ENCODE peak calls at places on chromosomes 2 and 18, in seven cellular contexts. One of them, this sample, is unnamed.

GRCh38 chr2:21024722-21025389 is 19.0 kb downstream of the APOB start:
- DNase-seq in HCT116: no peak
- DNase-seq in SK-N-SH: no peak
- DNase-seq in GM12878: no peak
- DNase-seq in HepG2: no peak
- DNase-seq in H1: no peak
- DNase-seq in K562: no peak
- DNase-seq in this sample: no peak

GRCh38 chr2:14804912-14805311 is 172.4 kb downstream of the LRATD1 start:
- DNase-seq in SK-N-SH: no peak
- DNase-seq in HCT116: no peak
- DNase-seq in GM12878: no peak
- DNase-seq in K562: no peak
- DNase-seq in HepG2: no peak
- DNase-seq in H1: no peak
- DNase-seq in this sample: no peak

GRCh38 chr2:17583646-17584045 is 43.1 kb downstream of the VSNL1 start:
- DNase-seq in SK-N-SH: no peak
- DNase-seq in GM12878: no peak
- DNase-seq in H1: no peak
- DNase-seq in HepG2: no peak
- DNase-seq in K562: no peak
- DNase-seq in HCT116: no peak
- DNase-seq in this sample: no peak

GRCh38 chr2:187055463-187055862 is 206.5 kb upstream of the ZSWIM2 start:
- DNase-seq in HepG2: peak; percentile 15
- DNase-seq in HCT116: no peak
- DNase-seq in SK-N-SH: no peak
- DNase-seq in GM12878: no peak
- DNase-seq in K562: peak; percentile 11
- DNase-seq in H1: no peak
- DNase-seq in this sample: no peak

GRCh38 chr2:68466361-68466777 is 725 bp downstream of the FBXO48 start:
- DNase-seq in GM12878: no peak
- DNase-seq in HepG2: peak; percentile 15
- DNase-seq in HCT116: no peak
- DNase-seq in SK-N-SH: no peak
- DNase-seq in H1: no peak
- DNase-seq in K562: no peak
- DNase-seq in this sample: no peak

GRCh38 chr2:166439078-166439477 is 55.0 kb downstream of the SCN7A start:
- DNase-seq in HCT116: no peak
- DNase-seq in K562: no peak
- DNase-seq in SK-N-SH: no peak
- DNase-seq in HepG2: no peak
- DNase-seq in GM12878: no peak
- DNase-seq in H1: no peak
- DNase-seq in this sample: no peak

GRCh38 chr2:172461591-172462392 is 34.4 kb downstream of the ITGA6 start:
- DNase-seq in K562: peak; percentile 66
- DNase-seq in H1: peak; percentile 90
- DNase-seq in SK-N-SH: peak; percentile 69
- DNase-seq in HepG2: peak; percentile 44
- DNase-seq in HCT116: no peak
- DNase-seq in GM12878: no peak
- DNase-seq in this sample: peak; percentile 51

GRCh38 chr2:43791035-43791434 is 17.2 kb downstream of the DYNC2LI1 start:
- DNase-seq in HCT116: no peak
- DNase-seq in H1: no peak
- DNase-seq in SK-N-SH: no peak
- DNase-seq in K562: no peak
- DNase-seq in HepG2: no peak
- DNase-seq in GM12878: no peak
- DNase-seq in this sample: no peak

GRCh38 chr18:24400587-24400986 is 3.0 kb upstream of the OSBPL1A start:
- DNase-seq in SK-N-SH: no peak
- DNase-seq in K562: no peak
- DNase-seq in HCT116: no peak
- DNase-seq in GM12878: no peak
- DNase-seq in HepG2: no peak
- DNase-seq in H1: no peak
- DNase-seq in this sample: no peak

GRCh38 chr18:26549486-26550435 is 1.4 kb upstream of the KCTD1 start:
- DNase-seq in HepG2: peak; percentile 12
- DNase-seq in GM12878: no peak
- DNase-seq in H1: peak; percentile 75
- DNase-seq in HCT116: peak; percentile 53
- DNase-seq in SK-N-SH: peak; percentile 82
- DNase-seq in K562: no peak
- DNase-seq in this sample: peak; percentile 83

GRCh38 chr18:56565596-56566355 is 72.6 kb downstream of the TXNL1 start:
- DNase-seq in HCT116: no peak
- DNase-seq in GM12878: no peak
- DNase-seq in H1: no peak
- DNase-seq in K562: no peak
- DNase-seq in SK-N-SH: peak; percentile 27
- DNase-seq in HepG2: peak; percentile 47
- DNase-seq in this sample: peak; percentile 40

GRCh38 chr2:224909885-224910517 is 132.3 kb downstream of the DOCK10 start:
- DNase-seq in HCT116: no peak
- DNase-seq in HepG2: no peak
- DNase-seq in H1: no peak
- DNase-seq in GM12878: no peak
- DNase-seq in K562: no peak
- DNase-seq in SK-N-SH: peak; percentile 65
- DNase-seq in this sample: peak; percentile 40

GRCh38 chr2:75632091-75632704 is 14.4 kb upstream of the MRPL19 start:
- DNase-seq in GM12878: no peak
- DNase-seq in HCT116: no peak
- DNase-seq in HepG2: no peak
- DNase-seq in H1: no peak
- DNase-seq in SK-N-SH: no peak
- DNase-seq in K562: no peak
- DNase-seq in this sample: no peak

GRCh38 chr18:75727479-75727878 is 300.0 kb upstream of the SMIM21 start:
- DNase-seq in HCT116: peak; percentile 21
- DNase-seq in HepG2: peak; percentile 2
- DNase-seq in H1: peak; percentile 85
- DNase-seq in SK-N-SH: peak; percentile 47
- DNase-seq in GM12878: no peak
- DNase-seq in K562: peak; percentile 22
- DNase-seq in this sample: no peak

GRCh38 chr2:37315364-37315763 is 9.3 kb downstream of the PRKD3 start:
- DNase-seq in SK-N-SH: no peak
- DNase-seq in H1: no peak
- DNase-seq in K562: no peak
- DNase-seq in HCT116: no peak
- DNase-seq in HepG2: no peak
- DNase-seq in GM12878: no peak
- DNase-seq in this sample: no peak

GRCh38 chr2:14427982-14428567 is 204.4 kb upstream of the LRATD1 start:
- DNase-seq in H1: no peak
- DNase-seq in GM12878: no peak
- DNase-seq in K562: no peak
- DNase-seq in HepG2: no peak
- DNase-seq in HCT116: no peak
- DNase-seq in SK-N-SH: no peak
- DNase-seq in this sample: peak; percentile 24

GRCh38 chr18:52888014-52888413 is 548.0 kb downstream of the DCC start:
- DNase-seq in SK-N-SH: no peak
- DNase-seq in GM12878: no peak
- DNase-seq in HCT116: no peak
- DNase-seq in HepG2: no peak
- DNase-seq in K562: no peak
- DNase-seq in H1: no peak
- DNase-seq in this sample: no peak

GRCh38 chr2:6959751-6960150 is 42.5 kb downstream of the RNF144A start:
- DNase-seq in SK-N-SH: no peak
- DNase-seq in HepG2: no peak
- DNase-seq in K562: no peak
- DNase-seq in H1: no peak
- DNase-seq in GM12878: no peak
- DNase-seq in HCT116: no peak
- DNase-seq in this sample: no peak

GRCh38 chr2:102100371-102101096 is 42.0 kb upstream of the IL1R1 start:
- DNase-seq in K562: no peak
- DNase-seq in H1: no peak
- DNase-seq in SK-N-SH: no peak
- DNase-seq in HCT116: no peak
- DNase-seq in HepG2: peak; percentile 91
- DNase-seq in GM12878: no peak
- DNase-seq in this sample: no peak

GRCh38 chr2:119233326-119234020 is 9.8 kb downstream of the STEAP3 start:
- DNase-seq in HCT116: no peak
- DNase-seq in H1: no peak
- DNase-seq in K562: no peak
- DNase-seq in GM12878: no peak
- DNase-seq in SK-N-SH: no peak
- DNase-seq in HepG2: no peak
- DNase-seq in this sample: no peak

GRCh38 chr2:71700041-71700879 is 246.9 kb downstream of the DYSF start:
- DNase-seq in K562: no peak
- DNase-seq in H1: no peak
- DNase-seq in SK-N-SH: no peak
- DNase-seq in GM12878: no peak
- DNase-seq in HepG2: no peak
- DNase-seq in HCT116: no peak
- DNase-seq in this sample: peak; percentile 7

GRCh38 chr2:117127680-117128079 is 686.8 kb upstream of the DDX18 start:
- DNase-seq in SK-N-SH: no peak
- DNase-seq in K562: no peak
- DNase-seq in GM12878: no peak
- DNase-seq in HCT116: no peak
- DNase-seq in HepG2: no peak
- DNase-seq in H1: no peak
- DNase-seq in this sample: no peak

GRCh38 chr2:215970425-215970824 is 42.9 kb downstream of the MREG start:
- DNase-seq in HepG2: no peak
- DNase-seq in HCT116: no peak
- DNase-seq in H1: no peak
- DNase-seq in K562: no peak
- DNase-seq in GM12878: no peak
- DNase-seq in SK-N-SH: no peak
- DNase-seq in this sample: no peak

GRCh38 chr18:47964086-47964485 is 33.6 kb upstream of the SMAD2 start:
- DNase-seq in HepG2: no peak
- DNase-seq in K562: no peak
- DNase-seq in GM12878: no peak
- DNase-seq in SK-N-SH: no peak
- DNase-seq in H1: no peak
- DNase-seq in HCT116: no peak
- DNase-seq in this sample: no peak

GRCh38 chr18:47969851-47970250 is 39.4 kb upstream of the SMAD2 start:
- DNase-seq in HepG2: no peak
- DNase-seq in SK-N-SH: no peak
- DNase-seq in GM12878: no peak
- DNase-seq in K562: no peak
- DNase-seq in H1: no peak
- DNase-seq in HCT116: no peak
- DNase-seq in this sample: no peak

GRCh38 chr18:47968721-47969120 is 38.3 kb upstream of the SMAD2 start:
- DNase-seq in HCT116: no peak
- DNase-seq in GM12878: no peak
- DNase-seq in HepG2: no peak
- DNase-seq in SK-N-SH: no peak
- DNase-seq in H1: no peak
- DNase-seq in K562: no peak
- DNase-seq in this sample: no peak

GRCh38 chr18:47970664-47971523 is 40.4 kb upstream of the SMAD2 start:
- DNase-seq in HepG2: no peak
- DNase-seq in H1: no peak
- DNase-seq in HCT116: no peak
- DNase-seq in K562: peak; percentile 14
- DNase-seq in SK-N-SH: no peak
- DNase-seq in GM12878: no peak
- DNase-seq in this sample: no peak

GRCh38 chr18:47968006-47968676 is 37.7 kb upstream of the SMAD2 start:
- DNase-seq in GM12878: no peak
- DNase-seq in HCT116: no peak
- DNase-seq in HepG2: no peak
- DNase-seq in SK-N-SH: no peak
- DNase-seq in K562: no peak
- DNase-seq in H1: no peak
- DNase-seq in this sample: no peak
- TF ChIP-seq JUND in GM12878: no peak
- TF ChIP-seq JUND in HCT116: no peak
- TF ChIP-seq JUND in HepG2: no peak
- TF ChIP-seq JUND in SK-N-SH: no peak
- TF ChIP-seq JUND in K562: no peak
- TF ChIP-seq JUND in H1: no peak
- TF ChIP-seq JUND in this sample: no peak

DNA sequence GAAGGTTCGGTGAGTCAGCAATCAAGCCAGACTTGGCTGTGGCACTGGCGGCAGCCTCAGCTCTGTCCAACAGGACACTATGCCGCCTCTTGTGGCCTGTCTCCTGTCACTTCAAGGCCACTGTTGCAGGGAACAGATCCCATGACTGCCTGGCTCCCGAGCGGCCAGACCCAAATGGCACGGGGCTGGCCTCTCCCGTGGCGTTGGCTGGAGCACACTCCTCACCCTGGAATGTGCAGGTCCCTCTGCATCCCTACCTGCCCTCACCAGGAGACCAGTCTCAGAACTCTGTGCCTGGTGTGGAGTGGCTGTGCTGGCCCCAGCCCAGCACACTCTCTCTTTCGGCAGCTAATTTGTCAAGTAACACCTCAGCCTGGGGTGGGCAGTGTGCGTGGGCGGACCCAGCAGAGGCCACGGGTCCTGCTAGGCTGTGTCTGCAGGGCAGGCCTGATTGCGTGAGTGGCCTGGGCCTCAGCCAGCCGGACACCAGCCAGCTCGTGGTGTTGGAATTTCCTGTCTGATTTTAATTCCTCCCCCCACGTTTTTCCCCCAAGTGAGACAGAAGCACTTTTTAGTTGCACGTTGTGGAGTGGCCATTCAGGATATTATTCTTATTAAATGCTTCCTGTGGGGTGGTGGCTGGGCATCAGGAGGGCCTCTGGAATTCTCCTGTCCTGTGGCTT is 179.3 kb downstream of the GLI2 start:
- DNase-seq in GM12878: no peak
- DNase-seq in H1: no peak
- DNase-seq in K562: peak; percentile 60
- DNase-seq in SK-N-SH: no peak
- DNase-seq in HCT116: no peak
- DNase-seq in HepG2: peak; percentile 61
- DNase-seq in this sample: peak; percentile 6
- TF ChIP-seq JUND in GM12878: no peak
- TF ChIP-seq JUND in H1: no peak
- TF ChIP-seq JUND in K562: no peak
- TF ChIP-seq JUND in SK-N-SH: no peak
- TF ChIP-seq JUND in HCT116: no peak
- TF ChIP-seq JUND in HepG2: no peak
- TF ChIP-seq JUND in this sample: no peak

GRCh38 chr2:160278889-160279196 is 78.8 kb upstream of the ITGB6 start:
- DNase-seq in HepG2: peak; percentile 15
- DNase-seq in K562: no peak
- DNase-seq in HCT116: no peak
- DNase-seq in GM12878: no peak
- DNase-seq in SK-N-SH: peak; percentile 12
- DNase-seq in H1: no peak
- DNase-seq in this sample: no peak
- TF ChIP-seq JUND in HepG2: no peak
- TF ChIP-seq JUND in K562: no peak
- TF ChIP-seq JUND in HCT116: no peak
- TF ChIP-seq JUND in GM12878: no peak
- TF ChIP-seq JUND in SK-N-SH: no peak
- TF ChIP-seq JUND in H1: no peak
- TF ChIP-seq JUND in this sample: no peak

GRCh38 chr2:104866122-104866864 is 12.4 kb downstream of the POU3F3 start:
- DNase-seq in SK-N-SH: no peak
- DNase-seq in K562: no peak
- DNase-seq in H1: no peak
- DNase-seq in HCT116: no peak
- DNase-seq in HepG2: no peak
- DNase-seq in GM12878: no peak
- DNase-seq in this sample: no peak
- TF ChIP-seq JUND in SK-N-SH: no peak
- TF ChIP-seq JUND in K562: no peak
- TF ChIP-seq JUND in H1: no peak
- TF ChIP-seq JUND in HCT116: no peak
- TF ChIP-seq JUND in HepG2: no peak
- TF ChIP-seq JUND in GM12878: no peak
- TF ChIP-seq JUND in this sample: no peak